ENCODE peak calls at places on chromosomes 12 and 14, in four cellular contexts. N is RWPE1, L is HCT116, E is NCI-H2081. B is an unnamed sample.

GRCh38 chr12:8064131-8064530 is 2.0 kb downstream of the C3AR1 start:
- DNase-seq in N (no peak), L (no peak), E (no peak), B (peak)

GRCh38 chr14:100076630-100077029 is 11.4 kb downstream of the EVL start:
- DNase-seq in N (peak), L (no peak), E (no peak), B (no peak)

GRCh38 chr14:96267336-96267735 is 11.3 kb downstream of the BDKRB1 start:
- DNase-seq in N (peak), L (no peak), E (peak), B (no peak)

GRCh38 chr12:51421266-51421884 is 3.3 kb upstream of the SLC4A8 start:
- DNase-seq in N (peak), L (peak), E (peak), B (peak)

GRCh38 chr14:52862652-52863338 is 71.4 kb upstream of the GNPNAT1 start:
- DNase-seq in N (peak), L (no peak), E (no peak), B (no peak)

GRCh38 chr12:40225984-40226602 is 1.3 kb downstream of the LRRK2 start:
- DNase-seq in N (no peak), L (no peak), E (no peak), B (peak)

GRCh38 chr14:66884149-66884548 is 305.1 kb upstream of the GARIN2 start:
- DNase-seq in N (no peak), L (no peak), E (peak), B (no peak)

GRCh38 chr14:24535737-24536136 is 27.7 kb upstream of the CMA1 start:
- DNase-seq in N (no peak), L (no peak), E (no peak), B (no peak)

GRCh38 chr12:13073191-13073590 is 29.0 kb downstream of the FAM234B start:
- DNase-seq in N (no peak), L (no peak), E (no peak), B (no peak)

GRCh38 chr12:48350249-48351021 is at the start of gene ZNF641:
- DNase-seq in N (peak), L (no peak), E (peak), B (peak)

GRCh38 chr14:24376448-24377070 is 8.6 kb downstream of the NFATC4 start:
- DNase-seq in N (no peak), L (no peak), E (no peak), B (no peak)

GRCh38 chr12:113418213-113418879 is 3.8 kb upstream of the SDSL start:
- DNase-seq in N (no peak), L (no peak), E (no peak), B (no peak)

GRCh38 chr12:39127401-39127800 is 222.0 kb upstream of the CPNE8 start:
- DNase-seq in N (peak), L (peak), E (no peak), B (no peak)

GRCh38 chr14:83300454-83301064 is 1766.9 kb upstream of the SEL1L start:
- DNase-seq in N (peak), L (no peak), E (peak), B (no peak)

GRCh38 chr12:49763006-49763591 is 21.7 kb downstream of the TMBIM6 start:
- DNase-seq in N (peak), L (no peak), E (no peak), B (peak)

GRCh38 chr14:54395284-54395683 is 1.5 kb upstream of the CDKN3 start:
- DNase-seq in N (no peak), L (no peak), E (no peak), B (no peak)

GRCh38 chr12:12776261-12776660 is 9.2 kb upstream of the APOLD1 start:
- DNase-seq in N (peak), L (no peak), E (peak), B (peak)

GRCh38 chr14:99748529-99748928 is 44.7 kb upstream of the EML1 start:
- DNase-seq in N (no peak), L (no peak), E (no peak), B (no peak)

GRCh38 chr14:65972891-65973290 is 513.3 kb upstream of the CCDC196 start:
- DNase-seq in N (no peak), L (no peak), E (no peak), B (no peak)

GRCh38 chr14:103883263-103883523 is 35.8 kb upstream of the PPP1R13B start:
- DNase-seq in N (no peak), L (no peak), E (no peak), B (no peak)

GRCh38 chr12:93669452-93669851 is 7.7 kb upstream of the CRADD start:
- DNase-seq in N (no peak), L (no peak), E (no peak), B (no peak)

GRCh38 chr14:71588028-71588427 is 344.2 kb upstream of the RGS6 start:
- DNase-seq in N (no peak), L (no peak), E (no peak), B (no peak)

B was measured in RPMI8226.